ENCODE peak calls at places on chromosomes 12 and 14, in five cellular contexts. G, P, Z, Y and M are unnamed samples.

GRCh38 chr12:74170645-74171477 is 366.8 kb upstream of the ATXN7L3B start:
- DNase-seq in Z (no peak), G (no peak), P (no peak), Y (no peak), M (no peak)

GRCh38 chr14:94401083-94401482 is 12.7 kb upstream of the SERPINA1 start:
- DNase-seq in P (no peak), G (no peak), Z (no peak), Y (no peak), M (no peak)

GRCh38 chr14:68780358-68781160 is 12.3 kb downstream of the ZFP36L1 start:
- DNase-seq in G (no peak), P (no peak), Z (peak), Y (no peak), M (no peak)

GRCh38 chr14:101844219-101844618 is 82.7 kb downstream of the PPP2R5C start:
- DNase-seq in P (no peak), G (no peak), Y (no peak), Z (no peak), M (no peak)

GRCh38 chr12:124556067-124556466 is 11.3 kb downstream of the NCOR2 start:
- DNase-seq in P (no peak), Z (no peak), G (no peak), Y (no peak), M (no peak)

GRCh38 chr12:52494518-52494917 is 1.5 kb upstream of the KRT6A start:
- DNase-seq in Z (no peak), P (no peak), G (no peak), Y (no peak), M (no peak)

GRCh38 chr14:64549805-64550538 is at the start of gene PPP1R36:
- DNase-seq in Y (no peak), P (peak), G (no peak), Z (no peak), M (peak)

GRCh38 chr12:31265722-31266121 is 60.2 kb downstream of the SINHCAF start:
- DNase-seq in Y (no peak), G (no peak), P (no peak), Z (no peak), M (no peak)

GRCh38 chr14:91402278-91403068 is 15.1 kb downstream of the CCDC88C start:
- DNase-seq in Y (no peak), Z (no peak), G (no peak), P (peak), M (no peak)

GRCh38 chr14:68807987-68808386 is 15.1 kb upstream of the ZFP36L1 start:
- DNase-seq in G (no peak), Z (peak), Y (no peak), P (no peak), M (peak)

GRCh38 chr12:106139422-106140141 is 828 bp upstream of the NUAK1 start:
- DNase-seq in Y (peak), G (peak), P (no peak), Z (peak), M (peak)

GRCh38 chr14:50228313-50228712 is 3.1 kb downstream of the SOS2 start:
- DNase-seq in P (no peak), G (no peak), Y (no peak), Z (no peak), M (no peak)

GRCh38 chr12:62631531-62632520 is 165.2 kb downstream of the MON2 start:
- DNase-seq in P (no peak), Z (peak), G (peak), Y (peak), M (peak)

GRCh38 chr14:102229739-102230092 is 75.2 kb downstream of the MOK start:
- DNase-seq in Y (no peak), Z (no peak), P (no peak), G (no peak), M (no peak)

GRCh38 chr12:108560321-108560721 is 652 bp downstream of the SART3 start:
- DNase-seq in Z (no peak), Y (no peak), P (no peak), G (no peak), M (no peak)

GRCh38 chr14:45664668-45665356 is 411.8 kb upstream of the MIS18BP1 start:
- DNase-seq in Z (no peak), G (no peak), P (no peak), Y (no peak), M (no peak)

GRCh38 chr12:128755565-128755964 is 68.2 kb downstream of the SLC15A4 start:
- DNase-seq in P (no peak), Z (no peak), Y (no peak), G (no peak), M (no peak)

GRCh38 chr12:15563683-15564082 is 225.5 kb downstream of the EPS8 start:
- DNase-seq in G (no peak), Y (no peak), Z (no peak), P (peak), M (no peak)

GRCh38 chr12:132447731-132448452 is 42.1 kb upstream of the FBRSL1 start:
- DNase-seq in Y (no peak), G (no peak), P (no peak), Z (no peak), M (no peak)

GRCh38 chr14:92224348-92224954 is 98.5 kb upstream of the SLC24A4 start:
- DNase-seq in P (no peak), Z (no peak), Y (no peak), G (no peak), M (no peak)

GRCh38 chr12:27331927-27332324 is 710 bp upstream of the BMAL2 start:
- DNase-seq in G (no peak), Z (no peak), Y (no peak), P (no peak), M (no peak)

GRCh38 chr12:3632256-3633240 is 120.4 kb downstream of the CRACR2A start:
- DNase-seq in P (no peak), Z (no peak), G (no peak), Y (no peak), M (no peak)

GRCh38 chr12:109772622-109773321 is 59.1 kb downstream of the FAM222A start:
- DNase-seq in P (peak), Z (peak), Y (no peak), G (no peak), M (no peak)

GRCh38 chr12:99983721-99984258 is 946 bp downstream of the ANKS1B start:
- DNase-seq in Y (no peak), G (no peak), Z (no peak), P (no peak), M (peak)

GRCh38 chr12:5586201-5586600 is 154.3 kb downstream of the NTF3 start:
- DNase-seq in P (no peak), Z (no peak), Y (no peak), G (no peak), M (no peak)

DNA sequence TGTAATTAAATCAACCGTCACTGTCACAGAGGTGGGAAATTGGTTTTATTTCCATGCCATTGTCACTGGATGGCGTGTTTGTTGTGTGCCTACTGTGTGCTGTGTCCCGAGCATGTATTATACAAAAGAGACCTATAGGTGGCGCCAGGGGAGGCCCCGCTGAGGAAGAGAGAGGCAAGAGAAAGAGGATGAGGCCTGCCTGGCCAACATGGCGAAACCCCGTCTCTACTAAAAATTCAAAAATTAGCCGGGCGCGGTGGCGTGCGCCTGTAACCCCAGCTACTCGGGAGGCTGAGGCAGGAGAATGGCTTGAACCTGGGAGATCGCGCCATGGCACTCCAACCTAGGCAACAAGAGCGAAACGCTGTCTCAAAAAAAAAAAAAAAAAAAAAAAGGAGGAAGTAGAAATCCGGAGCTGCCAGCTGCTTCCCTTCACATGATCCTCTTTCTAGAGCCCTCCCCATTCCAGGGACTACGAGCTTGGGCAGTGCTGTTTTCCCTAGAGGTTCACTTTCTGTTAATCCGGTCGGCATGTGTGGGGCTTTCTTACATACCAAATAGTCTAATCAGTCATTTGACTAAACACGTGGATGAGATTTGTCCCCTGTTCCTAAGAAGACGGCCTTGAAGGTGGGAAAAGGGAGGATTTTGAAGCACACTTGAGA is 6.4 kb upstream of the CCDC175 start:
- DNase-seq in G (no peak), P (peak), Z (no peak), Y (no peak), M (no peak)
- TF ChIP-seq CTCF in G (no peak), P (no peak), Z (no peak), Y (no peak), M (no peak)

DNA sequence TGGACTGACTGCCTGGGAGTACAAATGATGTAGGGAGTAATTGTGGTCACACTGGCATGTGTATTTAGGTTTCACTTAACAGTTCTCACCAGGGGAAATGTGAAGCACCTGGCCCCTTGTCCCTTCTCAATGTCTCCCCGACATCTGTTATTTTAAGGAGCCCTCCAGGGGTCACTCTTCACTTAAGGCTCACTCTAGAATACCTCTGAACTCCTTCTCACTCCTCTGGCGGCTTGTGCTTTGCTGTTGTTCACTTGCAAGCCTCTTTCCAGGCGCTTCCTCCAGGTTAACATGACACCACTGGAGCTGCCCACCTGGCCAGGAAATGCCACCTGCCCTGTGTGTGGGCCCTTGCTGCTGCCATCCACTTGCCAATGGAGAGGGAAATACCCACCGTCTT is 56.5 kb upstream of the GZMB start:
- DNase-seq in P (no peak), Y (no peak), G (no peak), Z (no peak), M (no peak)
- TF ChIP-seq CTCF in P (no peak), Y (no peak), G (no peak), Z (no peak), M (no peak)

DNA sequence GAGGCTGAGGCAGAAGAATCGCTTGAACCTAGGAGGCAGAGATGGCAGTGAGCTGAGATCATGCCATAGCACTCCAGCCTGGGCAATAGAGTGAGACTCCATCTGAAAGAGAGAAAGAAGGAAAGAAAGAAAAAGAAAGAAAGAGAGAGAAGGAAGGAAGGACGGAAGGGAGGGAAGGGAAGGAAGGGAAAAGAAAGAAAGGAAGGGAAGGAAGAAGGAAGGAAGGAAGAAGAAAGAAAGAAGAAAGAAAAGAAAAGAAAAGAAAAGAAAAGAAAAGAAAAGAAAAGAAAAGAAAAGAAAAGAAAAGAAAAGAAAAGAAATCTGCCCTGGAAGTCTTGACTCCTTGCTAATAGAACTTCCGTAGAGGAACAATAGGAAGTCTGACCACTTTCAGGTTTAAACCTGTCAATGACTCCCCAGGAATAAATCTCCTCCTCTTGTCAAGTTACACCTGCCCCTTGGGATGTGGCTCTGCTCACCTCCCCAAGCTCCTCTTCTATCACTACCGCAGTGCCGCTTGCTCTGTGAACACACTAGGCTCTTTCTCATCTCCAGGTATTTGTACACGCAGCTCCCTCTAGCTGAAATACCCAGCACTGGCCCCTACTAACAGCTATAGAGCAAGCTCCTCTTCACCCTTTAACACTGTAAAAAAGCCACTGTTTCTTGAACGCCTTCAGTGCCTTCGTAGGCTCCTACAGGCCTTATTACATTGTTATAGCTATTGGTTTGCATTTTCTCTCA is 773.1 kb upstream of the TBX3 start:
- DNase-seq in Z (no peak), Y (no peak), G (no peak), P (no peak), M (no peak)
- TF ChIP-seq CTCF in Z (no peak), Y (peak), G (no peak), P (no peak), M (peak)

GRCh38 chr12:121532503-121533390 is 48.1 kb downstream of the KDM2B start:
- DNase-seq in Y (no peak), G (no peak), Z (no peak), P (no peak), M (no peak)

GRCh38 chr12:121531356-121531750 is 49.5 kb downstream of the KDM2B start:
- DNase-seq in P (no peak), Z (no peak), Y (no peak), G (no peak), M (no peak)

GRCh38 chr12:121533391-121534090 is 47.3 kb downstream of the KDM2B start:
- DNase-seq in G (no peak), Z (no peak), P (no peak), Y (no peak), M (no peak)

GRCh38 chr12:121529184-121529583 is 51.6 kb downstream of the KDM2B start:
- DNase-seq in Z (no peak), P (no peak), G (no peak), Y (no peak), M (no peak)

DNA sequence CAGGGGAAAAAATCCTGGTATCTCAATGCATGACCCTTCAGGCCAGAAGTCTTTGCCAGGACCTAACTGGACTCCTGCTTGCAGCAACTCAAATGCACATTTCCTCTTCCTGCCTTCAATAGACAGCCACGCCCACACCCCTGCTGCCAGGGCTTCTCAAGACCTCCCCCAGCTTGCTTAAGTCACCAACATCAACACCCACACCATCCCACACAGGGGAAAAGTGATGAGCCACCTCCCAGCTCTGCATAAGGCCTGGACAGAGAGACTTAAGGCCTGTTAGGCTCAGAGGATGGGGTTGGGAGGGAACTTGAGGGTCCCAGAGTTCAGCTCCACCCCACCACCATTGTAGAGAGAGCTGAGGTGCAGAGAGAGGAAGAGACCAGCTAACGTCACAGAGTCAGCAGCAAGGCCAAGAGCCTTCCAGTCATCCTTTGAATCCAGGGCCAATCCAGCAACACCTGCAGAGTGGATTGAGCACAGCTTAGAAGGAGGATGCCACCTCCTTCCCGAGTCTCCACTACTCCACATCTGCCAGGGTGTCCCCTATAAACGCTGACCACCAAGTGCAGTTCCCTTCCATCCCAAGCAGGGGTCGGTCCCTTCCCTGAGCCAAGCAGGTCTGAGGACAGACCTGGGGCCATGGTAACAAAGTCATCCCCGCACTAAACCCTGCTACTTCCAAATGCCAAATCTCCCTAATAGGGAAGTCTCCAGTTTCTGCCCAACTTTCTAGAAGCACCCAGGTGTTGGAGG is 50.0 kb downstream of the KDM2B start:
- DNase-seq in P (peak), Y (no peak), G (no peak), Z (peak), M (peak)
- TF ChIP-seq CTCF in P (no peak), Y (no peak), G (no peak), Z (no peak), M (no peak)

GRCh38 chr12:101939306-101939705 is 61.9 kb downstream of the DRAM1 start:
- DNase-seq in P (no peak), G (no peak), Z (no peak), Y (no peak), M (no peak)

GRCh38 chr12:101939856-101940265 is 62.5 kb downstream of the DRAM1 start:
- DNase-seq in Y (peak), P (peak), Z (no peak), G (no peak), M (no peak)

GRCh38 chr12:101933866-101934514 is 56.6 kb downstream of the DRAM1 start:
- DNase-seq in Y (no peak), Z (peak), G (no peak), P (no peak), M (no peak)

GRCh38 chr12:101931498-101932326 is 54.3 kb downstream of the DRAM1 start:
- DNase-seq in P (no peak), Y (no peak), G (no peak), Z (no peak), M (peak)

GRCh38 chr12:101935769-101936741 is 58.7 kb downstream of the DRAM1 start:
- DNase-seq in G (no peak), Z (peak), P (no peak), Y (no peak), M (peak)
- TF ChIP-seq CTCF in G (no peak), Z (no peak), P (no peak), Y (no peak), M (no peak)

DNA sequence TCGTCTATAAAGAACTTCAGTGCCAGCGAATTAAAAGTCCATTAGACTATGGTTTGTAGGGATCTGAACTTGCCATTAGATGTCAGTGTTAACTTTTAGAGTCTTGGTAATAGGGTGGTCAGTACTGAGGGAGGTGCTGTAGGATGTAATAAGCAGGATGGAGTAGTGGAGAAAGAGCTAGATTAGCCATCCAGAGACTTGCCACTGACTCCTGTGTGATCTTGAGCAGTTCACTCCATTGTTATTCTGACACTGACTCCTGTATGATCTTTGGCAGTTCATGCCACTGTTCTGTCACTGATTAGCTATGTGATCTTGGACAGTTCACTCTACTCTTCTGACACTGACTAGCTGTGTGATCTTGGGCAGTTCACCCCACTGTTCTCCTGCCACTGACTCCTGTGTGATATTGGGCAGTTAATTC is 133.6 kb downstream of the TTLL5 start:
- DNase-seq in P (no peak), G (no peak), Y (no peak), Z (no peak), M (no peak)
- TF ChIP-seq CTCF in P (no peak), G (no peak), Y (no peak), Z (no peak), M (no peak)

GRCh38 chr14:51552275-51552674 is 99.4 kb upstream of the FRMD6 start:
- DNase-seq in G (no peak), P (no peak), Z (no peak), Y (no peak), M (no peak)
- TF ChIP-seq CTCF in G (no peak), P (no peak), Z (no peak), Y (no peak), M (no peak)

GRCh38 chr14:53874704-53875103 is 81.9 kb downstream of the BMP4 start:
- DNase-seq in P (no peak), Y (no peak), G (no peak), Z (no peak), M (no peak)
- TF ChIP-seq CTCF in P (no peak), Y (no peak), G (no peak), Z (no peak), M (no peak)